ENCODE peak calls at places on chromosomes 2 and 18, in nine cellular contexts. V is hepatocyte, M is GM12878, R is fibroblast of lung, U is GM23248, P is endothelial cell of umbilical vein, H is K562, A is PC-3, D is HCT116. G is an unnamed sample.

GRCh38 chr2:60945341-60945740 is 64.0 kb downstream of the REL start:
- DNase-seq in V (no peak), M (no peak), R (no peak), U (no peak), P (no peak), H (no peak), A (no peak), D (no peak), G (no peak)

GRCh38 chr2:37614061-37614802 is 57.2 kb downstream of the CDC42EP3 start:
- DNase-seq in V (peak; percentile 56), M (no peak), R (peak; percentile 93), U (peak; percentile 98), P (peak; percentile 26), H (no peak), A (peak; percentile 45), D (no peak), G (no peak)

GRCh38 chr18:72833471-72833870 is 34.3 kb downstream of the NETO1 start:
- DNase-seq in V (no peak), M (no peak), R (peak; percentile 54), U (no peak), P (no peak), H (no peak), A (peak; percentile 23), D (no peak), G (no peak)

GRCh38 chr18:79797518-79798345 is at the start of gene KCNG2:
- DNase-seq in V (peak; percentile 58), M (no peak), R (peak; percentile 26), U (peak; percentile 42), P (no peak), H (no peak), A (no peak), D (no peak), G (no peak)

GRCh38 chr2:134206573-134206972 is 47.3 kb upstream of the MGAT5 start:
- DNase-seq in V (no peak), M (no peak), R (peak; percentile 78), U (peak; percentile 78), P (peak; percentile 37), H (no peak), A (peak; percentile 30), D (no peak), G (no peak)

GRCh38 chr18:35497006-35497333 is 790 bp downstream of the INO80C start:
- DNase-seq in V (peak; percentile 67), M (no peak), R (peak; percentile 66), U (peak; percentile 77), P (no peak), H (peak; percentile 23), A (no peak), D (no peak), G (no peak)

GRCh38 chr2:112812318-112813042 is 24.1 kb downstream of the IL1B start:
- DNase-seq in V (peak; percentile 19), M (no peak), R (peak; percentile 72), U (peak; percentile 39), P (peak; percentile 66), H (peak; percentile 39), A (no peak), D (no peak), G (no peak)

GRCh38 chr2:222535477-222535876 is 111.1 kb downstream of the SGPP2 start:
- DNase-seq in V (no peak), M (no peak), R (no peak), U (no peak), P (no peak), H (no peak), A (no peak), D (no peak), G (no peak)

GRCh38 chr18:54004828-54005227 is 219.6 kb downstream of the MBD2 start:
- DNase-seq in V (no peak), M (no peak), R (peak; percentile 19), U (peak; percentile 28), P (no peak), H (no peak), A (peak; percentile 28), D (no peak), G (no peak)

GRCh38 chr2:129720360-129720759 is 259.1 kb upstream of the RAB6C start:
- DNase-seq in V (no peak), M (no peak), R (no peak), U (no peak), P (no peak), H (no peak), A (no peak), D (no peak), G (no peak)

GRCh38 chr2:71100195-71100964 is 29.6 kb downstream of the MCEE start:
- DNase-seq in V (peak; percentile 68), M (peak; percentile 2), R (peak; percentile 58), U (peak; percentile 76), P (peak; percentile 66), H (peak; percentile 85), A (peak; percentile 74), D (peak; percentile 51), G (peak; percentile 12)

GRCh38 chr2:181586569-181587076 is 70.3 kb downstream of the CERKL start:
- DNase-seq in V (peak; percentile 45), M (peak; percentile 81), R (peak; percentile 19), U (no peak), P (no peak), H (no peak), A (no peak), D (no peak), G (peak; percentile 48)

GRCh38 chr2:218027426-218028188 is 24.8 kb upstream of the TNS1 start:
- DNase-seq in V (no peak), M (no peak), R (no peak), U (no peak), P (no peak), H (no peak), A (no peak), D (no peak), G (no peak)

GRCh38 chr18:79644666-79645057 is 34.9 kb upstream of the CTDP1 start:
- DNase-seq in V (no peak), M (no peak), R (no peak), U (no peak), P (no peak), H (peak; percentile 17), A (no peak), D (no peak), G (no peak)

GRCh38 chr18:74963820-74964446 is 245.0 kb downstream of the PTGR3 start:
- DNase-seq in V (peak; percentile 43), M (no peak), R (peak; percentile 37), U (peak; percentile 67), P (peak; percentile 62), H (peak; percentile 6), A (peak; percentile 63), D (peak; percentile 33), G (no peak)

GRCh38 chr2:240970816-240971215 is 27.6 kb upstream of the SNED1 start:
- DNase-seq in V (no peak), M (no peak), R (no peak), U (no peak), P (no peak), H (no peak), A (no peak), D (no peak), G (no peak)

GRCh38 chr2:208982831-208983230 is 441.0 kb upstream of the MAP2 start:
- DNase-seq in V (no peak), M (no peak), R (no peak), U (no peak), P (no peak), H (no peak), A (no peak), D (no peak), G (no peak)

GRCh38 chr2:84487298-84487996 is 28.4 kb upstream of the SUCLG1 start:
- DNase-seq in V (no peak), M (no peak), R (peak; percentile 92), U (peak; percentile 44), P (no peak), H (no peak), A (no peak), D (no peak), G (no peak)

GRCh38 chr2:113831156-113831555 is 58.7 kb upstream of the ACTR3 start:
- DNase-seq in V (peak; percentile 38), M (no peak), R (peak; percentile 69), U (peak; percentile 84), P (no peak), H (no peak), A (peak; percentile 79), D (no peak), G (no peak)

GRCh38 chr2:132430895-132431294 is 14.3 kb downstream of the GPR39 start:
- DNase-seq in V (no peak), M (no peak), R (peak; percentile 35), U (no peak), P (no peak), H (no peak), A (peak; percentile 92), D (no peak), G (no peak)

GRCh38 chr18:36514778-36515177 is 217.3 kb downstream of the FHOD3 start:
- DNase-seq in V (no peak), M (no peak), R (no peak), U (no peak), P (no peak), H (no peak), A (no peak), D (no peak), G (no peak)

GRCh38 chr2:20611077-20611843 is 39.6 kb downstream of the HS1BP3 start:
- DNase-seq in V (peak; percentile 69), M (no peak), R (peak; percentile 97), U (no peak), P (peak; percentile 99), H (peak; percentile 40), A (no peak), D (no peak), G (no peak)

GRCh38 chr2:18455256-18455862 is 105.1 kb downstream of the RDH14 start:
- DNase-seq in V (peak; percentile 20), M (no peak), R (peak; percentile 84), U (peak; percentile 81), P (no peak), H (no peak), A (peak; percentile 59), D (no peak), G (no peak)

GRCh38 chr2:136117391-136117841 is 533 bp downstream of the CXCR4 start:
- DNase-seq in V (peak; percentile 71), M (no peak), R (peak; percentile 52), U (peak; percentile 46), P (peak; percentile 52), H (peak; percentile 28), A (peak; percentile 12), D (no peak), G (no peak)
- TF ChIP-seq EZH2 in V (no peak), M (no peak), R (peak; percentile 73), U (peak; percentile 44), P (no peak), H (no peak), A (no peak), D (no peak), G (no peak)

GRCh38 chr18:13610517-13610916 is 115.8 kb downstream of the FAM210A start:
- DNase-seq in V (no peak), M (no peak), R (no peak), U (peak; percentile 27), P (peak; percentile 37), H (no peak), A (no peak), D (no peak), G (no peak)
- H3K4me3 ChIP-seq in V (no peak overlapping the region), M (peak overlapping the region; percentile 73), R (no peak overlapping the region), U (peak overlapping the region; percentile 66), P (no peak overlapping the region), H (no peak overlapping the region), A (no peak overlapping the region), D (no peak overlapping the region), G (no peak overlapping the region)

GRCh38 chr2:11790228-11790627 is 43.8 kb downstream of the LPIN1 start:
- DNase-seq in V (no peak), M (no peak), R (no peak), U (peak; percentile 45), P (no peak), H (no peak), A (no peak), D (no peak), G (no peak)
- H3K36me3 ChIP-seq in V (no peaks in the 10 kb centered on the region), M (peaks cover 48% of the 10 kb centered on the region), R (peaks cover 34% of the 10 kb centered on the region), U (peaks cover 25% of the 10 kb centered on the region), P (peaks cover 42% of the 10 kb centered on the region), H (peaks cover 97% of the 10 kb centered on the region), A (peaks cover 71% of the 10 kb centered on the region), D (peaks cover 5% of the 10 kb centered on the region), G (peaks cover 11% of the 10 kb centered on the region)

GRCh38 chr2:219466816-219467735 is 31.6 kb upstream of the GMPPA start:
- DNase-seq in V (no peak), M (no peak), R (no peak), U (no peak), P (no peak), H (no peak), A (no peak), D (no peak), G (no peak)
- TF ChIP-seq EZH2 in V (no peak), M (no peak), R (no peak), U (no peak), P (no peak), H (no peak), A (no peak), D (no peak), G (no peak)

G was measured in SK-N-MC.